ENCODE peak calls at places on chromosome 1, in eight cellular contexts. One of them, this sample, is unnamed. For H3K4me1, the result is how much of the 10 kb centered on the place peaks cover.

GRCh38 chr1:75470448-75470847 is 140.5 kb downstream of the SLC44A5 start:
- DNase-seq in heart left ventricle: no peak
- DNase-seq in sigmoid colon: no peak
- DNase-seq in K562: peak
- DNase-seq in A549: no peak
- DNase-seq in fibroblast of lung: no peak
- DNase-seq in pancreas: no peak
- DNase-seq in BE2C: no peak
- DNase-seq in this sample: no peak

GRCh38 chr1:28135910-28136635 is 40.4 kb downstream of the PTAFR start:
- DNase-seq in BE2C: no peak
- DNase-seq in fibroblast of lung: no peak
- DNase-seq in A549: no peak
- DNase-seq in sigmoid colon: no peak
- DNase-seq in heart left ventricle: no peak
- DNase-seq in pancreas: no peak
- DNase-seq in K562: no peak
- DNase-seq in this sample: no peak

GRCh38 chr1:230632273-230632873 is 9.9 kb upstream of the COG2 start:
- DNase-seq in heart left ventricle: no peak
- DNase-seq in sigmoid colon: no peak
- DNase-seq in fibroblast of lung: peak
- DNase-seq in A549: peak
- DNase-seq in BE2C: peak
- DNase-seq in K562: peak
- DNase-seq in pancreas: no peak
- DNase-seq in this sample: peak

GRCh38 chr1:32709075-32709474 is 6.5 kb upstream of the SYNC start:
- DNase-seq in A549: no peak
- DNase-seq in pancreas: no peak
- DNase-seq in sigmoid colon: no peak
- DNase-seq in fibroblast of lung: no peak
- DNase-seq in heart left ventricle: no peak
- DNase-seq in BE2C: no peak
- DNase-seq in K562: no peak
- DNase-seq in this sample: no peak

GRCh38 chr1:42422672-42423236 is 33.1 kb downstream of the ZMYND12 start:
- DNase-seq in sigmoid colon: no peak
- DNase-seq in fibroblast of lung: no peak
- DNase-seq in pancreas: no peak
- DNase-seq in BE2C: no peak
- DNase-seq in A549: no peak
- DNase-seq in K562: no peak
- DNase-seq in heart left ventricle: no peak
- DNase-seq in this sample: no peak

GRCh38 chr1:202164271-202165037 is 4.1 kb upstream of the PTPN7 start:
- DNase-seq in pancreas: no peak
- DNase-seq in BE2C: no peak
- DNase-seq in A549: no peak
- DNase-seq in fibroblast of lung: no peak
- DNase-seq in sigmoid colon: no peak
- DNase-seq in K562: peak
- DNase-seq in heart left ventricle: no peak
- DNase-seq in this sample: no peak

GRCh38 chr1:187763976-187764375 is 935.2 kb downstream of the PLA2G4A start:
- DNase-seq in fibroblast of lung: no peak
- DNase-seq in A549: no peak
- DNase-seq in K562: no peak
- DNase-seq in pancreas: no peak
- DNase-seq in heart left ventricle: no peak
- DNase-seq in BE2C: no peak
- DNase-seq in sigmoid colon: no peak
- DNase-seq in this sample: no peak

GRCh38 chr1:27618341-27619067 is 14.6 kb upstream of the AHDC1 start:
- DNase-seq in heart left ventricle: no peak
- DNase-seq in A549: no peak
- DNase-seq in BE2C: no peak
- DNase-seq in sigmoid colon: no peak
- DNase-seq in fibroblast of lung: no peak
- DNase-seq in pancreas: peak
- DNase-seq in K562: no peak
- DNase-seq in this sample: no peak

GRCh38 chr1:202343652-202344349 is 2.1 kb upstream of the UBE2T start:
- DNase-seq in K562: peak
- DNase-seq in A549: peak
- DNase-seq in fibroblast of lung: peak
- DNase-seq in sigmoid colon: no peak
- DNase-seq in heart left ventricle: no peak
- DNase-seq in BE2C: peak
- DNase-seq in pancreas: no peak
- DNase-seq in this sample: no peak

GRCh38 chr1:32241011-32241763 is 5.8 kb upstream of the FAM167B start:
- DNase-seq in sigmoid colon: peak
- DNase-seq in BE2C: peak
- DNase-seq in pancreas: peak
- DNase-seq in K562: peak
- DNase-seq in fibroblast of lung: peak
- DNase-seq in heart left ventricle: peak
- DNase-seq in A549: peak
- DNase-seq in this sample: peak

GRCh38 chr1:229556551-229556950 is 2.0 kb downstream of the ABCB10 start:
- DNase-seq in fibroblast of lung: no peak
- DNase-seq in K562: peak
- DNase-seq in sigmoid colon: no peak
- DNase-seq in heart left ventricle: no peak
- DNase-seq in pancreas: no peak
- DNase-seq in BE2C: no peak
- DNase-seq in A549: no peak
- DNase-seq in this sample: no peak

GRCh38 chr1:231866392-231867331 is 240.1 kb downstream of the DISC1 start:
- DNase-seq in K562: peak
- DNase-seq in heart left ventricle: peak
- DNase-seq in fibroblast of lung: peak
- DNase-seq in A549: peak
- DNase-seq in BE2C: peak
- DNase-seq in pancreas: no peak
- DNase-seq in sigmoid colon: no peak
- DNase-seq in this sample: peak

GRCh38 chr1:82919828-82920227 is 1079.1 kb downstream of the TTLL7 start:
- DNase-seq in pancreas: no peak
- DNase-seq in A549: no peak
- DNase-seq in sigmoid colon: no peak
- DNase-seq in heart left ventricle: no peak
- DNase-seq in K562: no peak
- DNase-seq in fibroblast of lung: peak
- DNase-seq in BE2C: no peak
- DNase-seq in this sample: no peak

GRCh38 chr1:1237874-1238701 is 6.1 kb downstream of the B3GALT6 start:
- DNase-seq in BE2C: no peak
- DNase-seq in pancreas: peak
- DNase-seq in heart left ventricle: no peak
- DNase-seq in K562: no peak
- DNase-seq in A549: no peak
- DNase-seq in fibroblast of lung: no peak
- DNase-seq in sigmoid colon: no peak
- DNase-seq in this sample: no peak

GRCh38 chr1:116036255-116036654 is 59.9 kb downstream of the SLC22A15 start:
- DNase-seq in pancreas: no peak
- DNase-seq in sigmoid colon: no peak
- DNase-seq in fibroblast of lung: no peak
- DNase-seq in BE2C: no peak
- DNase-seq in A549: no peak
- DNase-seq in heart left ventricle: no peak
- DNase-seq in K562: no peak
- DNase-seq in this sample: no peak

GRCh38 chr1:169113613-169114119 is 7.2 kb downstream of the ATP1B1 start:
- DNase-seq in K562: no peak
- DNase-seq in BE2C: no peak
- DNase-seq in sigmoid colon: no peak
- DNase-seq in heart left ventricle: no peak
- DNase-seq in pancreas: peak
- DNase-seq in fibroblast of lung: peak
- DNase-seq in A549: peak
- DNase-seq in this sample: no peak

GRCh38 chr1:68322837-68323687 is 90.7 kb upstream of the WLS start:
- DNase-seq in pancreas: no peak
- DNase-seq in fibroblast of lung: peak
- DNase-seq in BE2C: no peak
- DNase-seq in K562: no peak
- DNase-seq in sigmoid colon: peak
- DNase-seq in heart left ventricle: no peak
- DNase-seq in A549: no peak
- DNase-seq in this sample: no peak

GRCh38 chr1:24266398-24266941 is 52.7 kb upstream of the GRHL3 start:
- DNase-seq in BE2C: no peak
- DNase-seq in heart left ventricle: no peak
- DNase-seq in K562: peak
- DNase-seq in sigmoid colon: no peak
- DNase-seq in pancreas: no peak
- DNase-seq in A549: peak
- DNase-seq in fibroblast of lung: peak
- DNase-seq in this sample: no peak

GRCh38 chr1:241499910-241500309 is 19.6 kb downstream of the FH start:
- DNase-seq in heart left ventricle: no peak
- DNase-seq in fibroblast of lung: peak
- DNase-seq in K562: peak
- DNase-seq in BE2C: peak
- DNase-seq in A549: peak
- DNase-seq in sigmoid colon: no peak
- DNase-seq in pancreas: no peak
- DNase-seq in this sample: no peak

GRCh38 chr1:234644928-234645327 is 35.0 kb upstream of the IRF2BP2 start:
- DNase-seq in sigmoid colon: no peak
- DNase-seq in K562: no peak
- DNase-seq in BE2C: no peak
- DNase-seq in heart left ventricle: no peak
- DNase-seq in fibroblast of lung: no peak
- DNase-seq in A549: no peak
- DNase-seq in pancreas: no peak
- DNase-seq in this sample: no peak

GRCh38 chr1:92356956-92357355 is 58.1 kb downstream of the RPAP2 start:
- DNase-seq in BE2C: no peak
- DNase-seq in K562: no peak
- DNase-seq in pancreas: no peak
- DNase-seq in heart left ventricle: no peak
- DNase-seq in A549: no peak
- DNase-seq in fibroblast of lung: peak
- DNase-seq in sigmoid colon: no peak
- DNase-seq in this sample: no peak

GRCh38 chr1:209490013-209490412 is 93.5 kb upstream of the CAMK1G start:
- DNase-seq in K562: no peak
- DNase-seq in fibroblast of lung: peak
- DNase-seq in sigmoid colon: no peak
- DNase-seq in heart left ventricle: no peak
- DNase-seq in pancreas: no peak
- DNase-seq in A549: peak
- DNase-seq in BE2C: no peak
- DNase-seq in this sample: no peak
- TF ChIP-seq CTCF in K562: no peak
- TF ChIP-seq CTCF in fibroblast of lung: peak
- TF ChIP-seq CTCF in sigmoid colon: no peak
- TF ChIP-seq CTCF in heart left ventricle: no peak
- TF ChIP-seq CTCF in pancreas: no peak
- TF ChIP-seq CTCF in A549: peak
- TF ChIP-seq CTCF in BE2C: peak
- TF ChIP-seq CTCF in this sample: no peak

GRCh38 chr1:36665478-36666080 is 182.9 kb upstream of the CSF3R start:
- DNase-seq in heart left ventricle: no peak
- DNase-seq in K562: no peak
- DNase-seq in sigmoid colon: no peak
- DNase-seq in pancreas: no peak
- DNase-seq in A549: no peak
- DNase-seq in fibroblast of lung: no peak
- DNase-seq in BE2C: no peak
- DNase-seq in this sample: peak
- H3K4me3 ChIP-seq in heart left ventricle: no peak
- H3K4me3 ChIP-seq in K562: no peak
- H3K4me3 ChIP-seq in sigmoid colon: no peak
- H3K4me3 ChIP-seq in pancreas: no peak
- H3K4me3 ChIP-seq in A549: no peak
- H3K4me3 ChIP-seq in fibroblast of lung: no peak
- H3K4me3 ChIP-seq in BE2C: no peak
- H3K4me3 ChIP-seq in this sample: no peak

GRCh38 chr1:226631229-226632000 is 82.9 kb downstream of the STUM start:
- DNase-seq in A549: no peak
- DNase-seq in pancreas: no peak
- DNase-seq in K562: no peak
- DNase-seq in heart left ventricle: no peak
- DNase-seq in sigmoid colon: peak
- DNase-seq in BE2C: no peak
- DNase-seq in fibroblast of lung: no peak
- DNase-seq in this sample: no peak

GRCh38 chr1:226630592-226630991 is 82.0 kb downstream of the STUM start:
- DNase-seq in K562: no peak
- DNase-seq in A549: no peak
- DNase-seq in sigmoid colon: no peak
- DNase-seq in BE2C: no peak
- DNase-seq in heart left ventricle: no peak
- DNase-seq in fibroblast of lung: no peak
- DNase-seq in pancreas: no peak
- DNase-seq in this sample: no peak

GRCh38 chr1:226629210-226629895 is 80.8 kb downstream of the STUM start:
- DNase-seq in heart left ventricle: no peak
- DNase-seq in fibroblast of lung: no peak
- DNase-seq in K562: no peak
- DNase-seq in pancreas: no peak
- DNase-seq in sigmoid colon: peak
- DNase-seq in BE2C: no peak
- DNase-seq in A549: no peak
- DNase-seq in this sample: no peak

GRCh38 chr1:226628624-226629155 is 80.1 kb downstream of the STUM start:
- DNase-seq in K562: no peak
- DNase-seq in BE2C: no peak
- DNase-seq in pancreas: no peak
- DNase-seq in A549: no peak
- DNase-seq in sigmoid colon: peak
- DNase-seq in fibroblast of lung: no peak
- DNase-seq in heart left ventricle: no peak
- DNase-seq in this sample: no peak

GRCh38 chr1:226629896-226630550 is 81.5 kb downstream of the STUM start:
- DNase-seq in heart left ventricle: no peak
- DNase-seq in sigmoid colon: peak
- DNase-seq in BE2C: no peak
- DNase-seq in pancreas: no peak
- DNase-seq in A549: no peak
- DNase-seq in K562: no peak
- DNase-seq in fibroblast of lung: no peak
- DNase-seq in this sample: peak
- H3K4me1 ChIP-seq in heart left ventricle: under half
- H3K4me1 ChIP-seq in sigmoid colon: half or more
- H3K4me1 ChIP-seq in BE2C: under half
- H3K4me1 ChIP-seq in pancreas: under half
- H3K4me1 ChIP-seq in A549: under half
- H3K4me1 ChIP-seq in K562: under half
- H3K4me1 ChIP-seq in fibroblast of lung: under half
- H3K4me1 ChIP-seq in this sample: under half

DNA sequence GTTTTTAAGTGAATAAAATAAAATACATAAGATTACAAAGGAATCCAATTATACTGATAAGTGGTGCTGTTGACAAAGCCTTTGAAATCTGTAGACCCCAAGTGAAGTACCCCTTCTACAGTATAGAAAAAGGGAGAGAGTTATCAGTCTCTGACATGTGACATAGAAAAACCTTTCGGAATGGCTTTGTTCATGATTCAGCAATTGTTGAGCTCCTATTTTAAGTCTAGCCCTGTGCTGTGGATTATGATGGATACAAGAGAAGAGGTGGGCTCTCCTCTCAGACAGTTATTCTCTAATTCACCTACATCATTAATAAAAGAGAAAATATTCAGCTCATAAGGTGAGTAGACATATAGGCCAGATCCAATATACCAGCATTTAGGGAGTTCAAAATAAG is 53.3 kb upstream of the ITPKB start:
- DNase-seq in heart left ventricle: no peak
- DNase-seq in K562: peak
- DNase-seq in fibroblast of lung: no peak
- DNase-seq in pancreas: no peak
- DNase-seq in sigmoid colon: no peak
- DNase-seq in A549: no peak
- DNase-seq in BE2C: no peak
- DNase-seq in this sample: no peak
- TF ChIP-seq CTCF in heart left ventricle: no peak
- TF ChIP-seq CTCF in K562: no peak
- TF ChIP-seq CTCF in fibroblast of lung: no peak
- TF ChIP-seq CTCF in pancreas: no peak
- TF ChIP-seq CTCF in sigmoid colon: no peak
- TF ChIP-seq CTCF in A549: no peak
- TF ChIP-seq CTCF in BE2C: no peak
- TF ChIP-seq CTCF in this sample: no peak